ENCODE peak calls at places on chromosomes 12 and 14, in six cellular contexts. Y, L, K, V, F and H are unnamed samples.

GRCh38 chr12:103688659-103689058 is 101.6 kb downstream of the STAB2 start:
- DNase-seq in Y (no peak), L (no peak), K (no peak), V (no peak), F (no peak), H (no peak)

GRCh38 chr12:52271157-52271556 is 3.3 kb upstream of the KRT86 start:
- DNase-seq in Y (no peak), L (no peak), K (peak; percentile 61), V (no peak), F (no peak), H (no peak)

GRCh38 chr12:65778268-65779090 is 45.8 kb upstream of the HMGA2 start:
- DNase-seq in Y (no peak), L (no peak), K (peak; percentile 82), V (no peak), F (no peak), H (no peak)

GRCh38 chr14:106875503-106875902 is 1349.1 kb downstream of the TMEM121 start:
- DNase-seq in Y (peak; percentile 46), L (peak; percentile 43), K (no peak), V (no peak), F (no peak), H (peak; percentile 74)

GRCh38 chr14:22084393-22085281 is 411.0 kb upstream of the OR4E1 start:
- DNase-seq in Y (peak; percentile 17), L (peak; percentile 10), K (peak; percentile 70), V (no peak), F (peak; percentile 49), H (peak; percentile 31)

GRCh38 chr12:27319394-27319793 is 13.2 kb upstream of the BMAL2 start:
- DNase-seq in Y (no peak), L (no peak), K (peak; percentile 70), V (no peak), F (no peak), H (no peak)

GRCh38 chr12:2057041-2057792 is 4.4 kb downstream of the CACNA1C start:
- DNase-seq in Y (no peak), L (peak; percentile 90), K (peak; percentile 68), V (peak; percentile 53), F (peak; percentile 54), H (peak; percentile 77)

GRCh38 chr12:9388379-9388778 is 180.2 kb upstream of the PZP start:
- DNase-seq in Y (no peak), L (no peak), K (no peak), V (no peak), F (no peak), H (no peak)

GRCh38 chr12:2853626-2854025 is 3.2 kb downstream of the TEX52 start:
- DNase-seq in Y (no peak), L (peak; percentile 81), K (peak; percentile 74), V (peak; percentile 84), F (peak; percentile 81), H (peak; percentile 65)

GRCh38 chr12:124917135-124917840 is 2.8 kb upstream of the UBC start:
- DNase-seq in Y (peak; percentile 95), L (peak; percentile 99), K (peak; percentile 100), V (peak; percentile 96), F (peak; percentile 80), H (peak; percentile 97)

GRCh38 chr12:113783811-113784210 is 182.3 kb downstream of the RBM19 start:
- DNase-seq in Y (no peak), L (no peak), K (no peak), V (no peak), F (no peak), H (no peak)

GRCh38 chr12:77746108-77746507 is 84.6 kb upstream of the NAV3 start:
- DNase-seq in Y (peak; percentile 58), L (peak; percentile 18), K (peak; percentile 62), V (no peak), F (peak; percentile 40), H (no peak)

GRCh38 chr12:65935906-65936528 is 111.7 kb downstream of the HMGA2 start:
- DNase-seq in Y (no peak), L (no peak), K (no peak), V (no peak), F (no peak), H (no peak)

DNA sequence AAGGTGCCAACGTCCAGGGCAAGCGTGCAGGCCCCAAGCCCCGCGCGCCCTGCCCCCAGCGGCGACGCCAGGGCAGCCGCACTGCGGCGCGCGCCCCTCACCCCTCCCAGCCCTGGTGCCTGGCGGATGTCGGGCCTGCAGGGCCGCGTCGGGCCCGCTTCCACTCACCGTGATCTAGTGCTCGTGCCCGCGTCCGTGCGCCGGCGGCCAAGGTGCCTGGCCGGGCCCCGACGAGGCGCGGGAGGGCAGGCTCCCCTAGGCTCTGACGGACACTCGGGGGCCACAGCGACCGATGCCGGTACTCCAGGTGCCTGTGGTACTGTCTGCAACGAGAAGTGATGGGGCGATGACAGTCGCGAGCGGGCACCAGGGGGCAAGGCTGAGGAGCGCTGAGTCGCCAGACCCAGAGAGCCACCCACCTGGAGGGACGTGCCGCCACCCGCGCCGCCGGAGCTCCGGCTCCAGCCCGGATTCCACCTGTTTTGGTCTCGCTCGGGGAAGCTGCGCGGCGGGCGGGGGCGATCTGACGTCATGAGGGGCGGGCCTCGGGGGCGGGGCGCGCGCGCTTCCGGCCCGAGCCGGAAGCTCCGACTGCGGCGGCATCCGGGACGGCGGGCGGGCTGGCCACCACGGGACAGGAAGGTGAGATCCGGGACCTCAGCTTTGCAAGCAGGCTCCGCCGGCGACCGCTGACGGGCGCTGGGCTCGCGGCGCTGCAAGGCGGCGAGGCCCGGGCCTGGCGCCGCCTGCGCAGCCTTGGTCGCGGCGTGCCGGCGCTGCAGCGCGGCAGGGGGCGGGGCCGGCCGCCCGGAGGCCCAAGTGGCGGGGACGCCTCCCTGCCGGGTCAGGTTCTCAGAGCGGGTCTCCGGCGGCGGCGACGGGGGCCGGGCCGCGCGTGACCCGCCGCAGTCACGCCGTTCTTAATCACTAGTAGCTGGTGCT is at the start of the genes LYSET and MOAP1:
- DNase-seq in Y (peak; percentile 95), L (peak; percentile 92), K (peak; percentile 68), V (peak; percentile 88), F (peak; percentile 95), H (peak; percentile 92)
- TF ChIP-seq CTCF in Y (no peak), L (peak; percentile 27), K (no peak), V (no peak), F (no peak), H (peak; percentile 11)

DNA sequence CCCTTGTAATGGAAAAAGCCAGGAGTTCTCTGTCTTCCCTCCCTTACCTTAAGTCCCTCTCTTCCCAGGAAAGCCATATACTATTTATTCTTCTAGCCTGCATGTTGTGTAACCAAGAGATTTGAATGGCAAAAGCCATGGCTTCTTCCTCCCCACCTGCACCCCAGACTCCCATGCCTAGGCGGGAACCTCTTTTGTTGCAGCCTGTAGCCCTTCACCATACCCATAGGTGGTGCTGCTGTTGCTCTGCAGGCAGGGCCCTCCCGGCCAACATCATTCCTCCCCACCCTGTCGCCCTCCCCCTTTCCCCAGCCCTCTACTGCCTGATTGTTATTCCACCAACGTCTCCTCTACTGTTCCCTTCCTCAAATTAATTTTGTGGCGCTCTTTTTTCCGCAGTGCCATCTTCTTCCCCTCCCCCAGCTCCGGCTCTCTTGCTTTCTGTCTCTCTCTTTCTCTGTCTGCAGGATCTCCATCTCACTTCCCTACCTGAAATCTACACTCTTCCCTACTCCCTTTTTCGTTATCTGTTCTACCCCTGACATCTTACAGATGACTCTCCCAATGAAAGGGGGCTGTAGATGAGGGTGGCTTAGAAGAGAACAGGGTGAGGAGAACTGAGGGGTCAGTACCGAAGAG is 13.8 kb downstream of the NGDN start:
- DNase-seq in Y (no peak), L (peak; percentile 85), K (no peak), V (no peak), F (peak; percentile 47), H (peak; percentile 23)
- TF ChIP-seq CTCF in Y (peak; percentile 59), L (peak; percentile 97), K (peak; percentile 34), V (no peak), F (peak; percentile 20), H (peak; percentile 44)

GRCh38 chr12:78864483-78865296 is at the start of gene SYT1:
- DNase-seq in Y (peak; percentile 8), L (peak; percentile 96), K (peak; percentile 87), V (peak; percentile 14), F (peak; percentile 22), H (no peak)
- TF ChIP-seq CTCF in Y (no peak), L (no peak), K (no peak), V (no peak), F (no peak), H (no peak)

GRCh38 chr14:66403183-66403582 is 83.0 kb upstream of the CCDC196 start:
- DNase-seq in Y (peak; percentile 8), L (peak; percentile 12), K (peak; percentile 69), V (no peak), F (no peak), H (no peak)
- TF ChIP-seq CTCF in Y (peak; percentile 53), L (peak; percentile 54), K (peak; percentile 59), V (peak; percentile 35), F (peak; percentile 30), H (no peak)

GRCh38 chr14:100885196-100886030 is 18.1 kb downstream of the RTL1 start:
- DNase-seq in Y (no peak), L (no peak), K (peak; percentile 23), V (no peak), F (no peak), H (no peak)
- TF ChIP-seq CTCF in Y (no peak), L (no peak), K (no peak), V (no peak), F (no peak), H (no peak)

DNA sequence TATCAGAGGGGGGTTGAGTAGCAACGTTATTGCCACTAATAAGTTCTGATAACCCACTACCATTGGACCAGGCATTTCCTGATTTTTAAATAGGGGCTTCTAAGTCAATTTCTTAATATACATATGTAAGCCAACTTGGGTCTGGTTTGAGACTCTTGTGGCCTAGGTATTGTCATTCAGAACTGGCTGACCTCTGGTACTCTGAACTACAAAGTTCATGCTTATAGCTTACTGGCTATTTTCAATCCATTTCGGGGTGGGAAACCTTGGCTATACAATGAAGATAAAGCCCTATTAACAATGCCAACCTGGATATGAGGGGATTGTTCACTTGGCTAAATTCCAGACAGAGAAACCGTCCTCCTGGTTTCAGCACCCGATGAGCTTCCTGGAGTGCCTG is 8.7 kb downstream of the DYNLL1 start:
- DNase-seq in Y (no peak), L (no peak), K (no peak), V (no peak), F (no peak), H (no peak)
- TF ChIP-seq CTCF in Y (no peak), L (no peak), K (no peak), V (no peak), F (no peak), H (no peak)

DNA sequence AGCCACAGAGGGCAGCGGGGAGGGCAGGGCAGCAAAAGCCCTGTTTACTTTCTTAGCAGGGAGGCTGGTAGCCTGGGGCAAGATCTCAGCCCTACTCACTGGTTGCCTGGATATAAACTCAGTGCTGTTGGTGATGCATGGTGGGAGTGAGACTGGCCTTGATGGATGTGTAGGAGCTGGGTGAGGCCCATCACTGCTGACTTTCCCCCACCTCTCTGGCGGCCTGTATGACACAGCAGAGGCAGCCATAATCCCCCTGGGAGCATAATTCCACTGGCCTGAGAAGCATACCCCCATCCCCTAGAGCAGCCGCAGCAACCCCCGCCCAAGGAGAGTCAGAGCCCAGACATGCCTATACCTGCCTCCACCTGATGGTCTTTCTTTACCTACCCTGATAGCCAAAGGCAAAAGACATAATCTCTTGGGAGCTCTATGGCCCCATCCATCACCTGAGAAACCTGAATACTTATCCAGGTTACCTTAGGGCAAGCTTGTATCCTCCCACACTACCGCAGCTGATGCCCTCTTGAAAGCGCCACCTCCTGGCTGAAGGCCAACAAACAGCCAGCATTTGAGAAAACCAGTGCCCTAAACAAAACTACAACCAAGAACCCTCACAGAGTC is 59.3 kb downstream of the DNAI7 start:
- DNase-seq in Y (no peak), L (peak; percentile 66), K (no peak), V (no peak), F (no peak), H (peak; percentile 30)
- TF ChIP-seq CTCF in Y (peak; percentile 57), L (peak; percentile 31), K (no peak), V (no peak), F (no peak), H (no peak)